ENCODE peak calls at places on chromosomes 11 and 22, in four cellular contexts. B is right lobe of liver, Q is A549, E is heart left ventricle. M is an unnamed sample.
A peak's percentile ranks its signal among the peaks of the same experiment; 100 is the strongest.

GRCh38 chr11:11125618-11126017 is 227.4 kb downstream of the CSNK2A3 start:
- DNase-seq in B (no peak), E (no peak), Q (no peak), M (no peak)

GRCh38 chr22:20523118-20523983 is 15.9 kb downstream of the MED15 start:
- DNase-seq in Q (no peak), E (no peak), B (no peak), M (no peak)

GRCh38 chr11:5380740-5381342 is 2.8 kb upstream of the OR51M1 start:
- DNase-seq in Q (peak; percentile 36), E (peak; percentile 19), B (peak; percentile 21), M (peak; percentile 78)

GRCh38 chr11:35748644-35749043 is 86.1 kb downstream of the TRIM44 start:
- DNase-seq in E (no peak), Q (no peak), B (no peak), M (no peak)

GRCh38 chr22:21951931-21952465 is 650 bp downstream of the PPM1F start:
- DNase-seq in B (peak; percentile 54), E (peak; percentile 45), Q (no peak), M (no peak)

GRCh38 chr22:46138058-46138797 is 12.1 kb upstream of the PPARA start:
- DNase-seq in E (no peak), B (no peak), Q (no peak), M (no peak)

GRCh38 chr11:8248786-8249185 is 14.9 kb downstream of the LMO1 start:
- DNase-seq in E (no peak), Q (no peak), B (no peak), M (no peak)

GRCh38 chr11:122038543-122038942 is 77.5 kb downstream of the BLID start:
- DNase-seq in Q (no peak), B (no peak), E (no peak), M (peak; percentile 78)

GRCh38 chr22:37752189-37753061 is 55.3 kb upstream of the GCAT start:
- DNase-seq in B (peak; percentile 91), E (peak; percentile 91), Q (peak; percentile 64), M (peak; percentile 100)

GRCh38 chr11:119666061-119666460 is 62.9 kb downstream of the NECTIN1 start:
- DNase-seq in B (no peak), Q (no peak), E (no peak), M (no peak)

GRCh38 chr22:48464246-48464645 is 1363.4 kb downstream of the BRD1 start:
- DNase-seq in E (no peak), B (no peak), Q (no peak), M (peak; percentile 20)

GRCh38 chr11:111793863-111794262 is 27.7 kb upstream of the PPP2R1B start:
- DNase-seq in B (peak; percentile 49), Q (no peak), E (peak; percentile 27), M (no peak)

GRCh38 chr22:46010951-46011626 is 34.1 kb upstream of the WNT7B start:
- DNase-seq in E (peak; percentile 21), B (peak; percentile 45), Q (no peak), M (no peak)

DNA sequence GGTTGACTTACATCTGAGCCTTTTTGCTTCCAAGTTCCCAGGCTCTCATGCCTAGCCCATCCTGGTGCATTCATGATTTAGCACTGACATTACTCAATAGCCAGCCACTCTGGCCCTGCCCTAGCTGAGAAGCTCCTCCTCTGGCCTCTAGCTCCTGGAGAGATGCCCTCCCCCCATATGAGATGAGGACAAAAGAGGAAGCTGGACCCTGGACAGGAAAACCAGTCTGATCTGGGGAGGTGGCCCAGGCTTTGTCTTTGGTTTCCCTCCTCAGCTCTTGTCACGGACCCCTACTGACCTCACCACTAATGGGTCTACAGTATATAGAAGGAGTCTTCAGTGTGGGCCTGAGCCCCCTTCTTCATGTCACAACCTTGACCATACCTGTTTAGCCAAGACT is 3.0 kb downstream of the RHOG start:
- DNase-seq in E (peak; percentile 61), Q (no peak), B (no peak), M (no peak)
- H3K4me1 ChIP-seq in E (peaks cover 44% of the 10 kb centered on the region), Q (peaks cover 45% of the 10 kb centered on the region), B (peaks cover 4% of the 10 kb centered on the region), M (peaks cover 19% of the 10 kb centered on the region)

GRCh38 chr22:17772963-17773605 is 1.2 kb downstream of the BID start:
- DNase-seq in E (peak; percentile 29), B (no peak), Q (no peak), M (no peak)
- H3K4me1 ChIP-seq in E (peaks cover 4% of the 10 kb centered on the region), B (peaks cover 38% of the 10 kb centered on the region), Q (peaks cover 17% of the 10 kb centered on the region), M (peaks cover 22% of the 10 kb centered on the region)

DNA sequence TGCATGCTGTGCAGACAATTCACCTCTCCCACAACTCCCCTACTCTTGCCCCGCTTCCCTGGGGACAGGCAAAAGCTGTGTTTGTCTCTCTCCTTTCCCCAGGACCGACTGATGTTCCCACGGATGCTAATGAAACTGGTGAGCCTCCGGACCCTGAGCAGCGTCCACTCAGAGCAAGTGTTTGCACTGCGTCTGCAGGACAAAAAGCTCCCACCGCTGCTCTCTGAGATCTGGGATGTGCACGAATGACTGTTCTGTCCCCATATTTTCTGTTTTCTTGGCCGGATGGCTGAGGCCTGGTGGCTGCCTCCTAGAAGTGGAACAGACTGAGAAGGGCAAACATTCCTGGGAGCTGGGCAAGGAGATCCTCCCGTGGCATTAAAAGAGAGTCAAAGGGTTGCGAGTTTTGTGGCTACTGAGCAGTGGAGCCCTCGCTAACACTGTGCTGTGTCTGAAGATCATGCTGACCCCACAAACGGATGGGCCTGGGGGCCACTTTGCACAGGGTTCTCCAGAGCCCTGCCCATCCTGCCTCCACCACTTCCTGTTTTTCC is 1.4 kb upstream of the MADD start:
- DNase-seq in B (no peak), Q (no peak), E (no peak), M (no peak)
- H3K4me1 ChIP-seq in B (peaks cover 17% of the 10 kb centered on the region), Q (peaks cover 30% of the 10 kb centered on the region), E (peaks cover 23% of the 10 kb centered on the region), M (peaks cover 49% of the 10 kb centered on the region)

DNA sequence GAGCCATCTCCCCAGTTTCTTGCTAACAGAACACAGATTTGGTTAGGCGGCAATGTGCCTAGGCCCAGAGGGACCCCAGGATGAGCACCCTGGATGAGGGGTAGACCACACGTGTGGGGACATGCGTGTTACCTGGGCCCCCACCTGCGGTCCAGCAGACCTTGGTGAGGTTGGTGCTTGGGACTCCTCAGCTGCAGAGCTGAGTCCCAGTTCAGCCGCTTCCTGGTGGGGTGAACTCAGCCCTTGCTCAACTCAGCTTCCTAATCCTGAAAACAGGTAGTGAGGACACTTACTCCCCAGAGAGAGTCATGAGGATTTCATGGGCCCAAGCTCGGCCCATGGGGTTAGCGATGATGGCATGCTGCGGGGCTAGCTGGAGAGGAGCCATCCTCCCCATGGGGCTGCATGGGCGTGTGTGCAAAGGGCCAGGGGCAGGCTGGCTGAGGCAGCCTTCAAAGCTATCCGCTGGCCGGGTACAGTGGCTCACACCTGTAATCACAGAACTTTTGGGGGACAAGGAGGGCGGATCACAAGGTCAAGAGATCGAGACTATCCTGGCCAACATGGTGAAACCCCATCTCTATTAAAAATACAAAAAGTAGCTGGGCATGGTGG is 46.9 kb upstream of the SHISAL1 start:
- DNase-seq in E (no peak), Q (no peak), B (peak; percentile 5), M (no peak)
- H3K4me1 ChIP-seq in E (peaks cover 21% of the 10 kb centered on the region), Q (peaks cover 49% of the 10 kb centered on the region), B (no peaks in the 10 kb centered on the region), M (peaks cover 53% of the 10 kb centered on the region)

DNA sequence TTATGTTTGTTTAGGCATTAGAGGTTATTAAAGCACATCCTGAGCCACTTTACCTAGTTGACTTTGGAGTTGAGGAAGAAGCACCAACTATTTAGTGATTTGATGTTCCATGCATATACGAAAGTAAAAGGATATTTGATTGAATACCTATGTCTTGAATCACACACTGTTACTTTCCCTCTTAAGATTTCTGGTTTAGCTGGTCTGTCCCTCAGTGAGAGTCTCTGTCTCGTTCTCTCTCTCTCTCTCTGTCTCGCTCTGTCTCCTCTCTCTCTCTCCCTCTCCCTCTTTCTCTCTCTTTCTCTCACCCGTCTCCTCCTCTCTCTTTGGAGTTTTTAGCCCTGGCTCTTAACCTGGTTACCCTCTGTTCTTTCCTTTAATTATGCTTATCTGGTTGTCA is 11.0 kb downstream of the CTNND1 start:
- DNase-seq in E (no peak), Q (no peak), B (no peak), M (no peak)
- H3K4me1 ChIP-seq in E (peaks cover 69% of the 10 kb centered on the region), Q (peaks cover 61% of the 10 kb centered on the region), B (peaks cover 73% of the 10 kb centered on the region), M (peaks cover 46% of the 10 kb centered on the region)

GRCh38 chr11:85736121-85736520 is 50.1 kb upstream of the CCDC89 start:
- DNase-seq in Q (no peak), E (no peak), B (no peak), M (no peak)
- H3K4me1 ChIP-seq in Q (peaks cover 7% of the 10 kb centered on the region), E (peaks cover 9% of the 10 kb centered on the region), B (no peaks in the 10 kb centered on the region), M (no peaks in the 10 kb centered on the region)

DNA sequence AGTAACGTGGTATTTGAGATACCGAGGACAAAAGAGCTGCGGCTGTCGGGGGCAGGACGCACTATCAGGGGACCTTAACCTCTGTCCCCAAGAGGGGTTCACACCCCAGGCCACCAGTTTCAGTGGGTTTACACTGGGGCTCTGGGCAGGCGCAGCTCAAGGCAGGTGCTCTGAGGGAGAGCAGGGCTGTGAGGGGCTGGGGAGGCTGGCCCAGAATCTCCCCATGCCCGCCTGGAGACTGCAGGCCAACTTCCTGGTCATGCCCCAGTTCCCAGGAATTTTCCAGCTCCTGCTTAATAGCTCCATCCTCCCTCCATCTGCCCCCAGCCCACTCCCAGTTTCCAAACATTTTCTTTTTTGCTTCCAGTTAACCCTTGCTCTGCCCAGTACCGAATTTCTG is 7.6 kb upstream of the PGA3 start:
- DNase-seq in Q (no peak), B (no peak), E (no peak), M (no peak)
- H3K4me1 ChIP-seq in Q (no peaks in the 10 kb centered on the region), B (no peaks in the 10 kb centered on the region), E (no peaks in the 10 kb centered on the region), M (no peaks in the 10 kb centered on the region)

GRCh38 chr11:65487467-65488272 is 11.2 kb upstream of the MALAT1 start:
- DNase-seq in E (peak; percentile 99), Q (peak; percentile 99), B (peak; percentile 95), M (peak; percentile 100)
- H3K4me1 ChIP-seq in E (peaks cover 58% of the 10 kb centered on the region), Q (peaks cover 82% of the 10 kb centered on the region), B (peaks cover 24% of the 10 kb centered on the region), M (peaks cover 72% of the 10 kb centered on the region)

GRCh38 chr11:130187096-130187495 is 27.5 kb downstream of the ST14 start:
- DNase-seq in E (no peak), B (no peak), Q (no peak), M (no peak)
- H3K4me1 ChIP-seq in E (no peaks in the 10 kb centered on the region), B (peaks cover 9% of the 10 kb centered on the region), Q (peaks cover 3% of the 10 kb centered on the region), M (no peaks in the 10 kb centered on the region)